ENCODE peak calls at places on chromosomes 2 and 18, in nine cellular contexts. S, B, U, G, C, J, N, P and F are unnamed samples.

GRCh38 chr2:161100216-161100615 is 60.0 kb upstream of the TANK start:
- DNase-seq in B (no peak), U (no peak), S (no peak), J (no peak), C (no peak), P (no peak), G (no peak), N (no peak), F (no peak)

GRCh38 chr2:43480874-43481273 is 115.0 kb downstream of the THADA start:
- DNase-seq in S (no peak), P (no peak), N (no peak), B (no peak), C (no peak), J (peak; percentile 19), G (no peak), U (no peak), F (no peak)

GRCh38 chr2:54468643-54469042 is 12.5 kb downstream of the SPTBN1 start:
- DNase-seq in C (no peak), G (no peak), J (no peak), S (no peak), N (no peak), B (no peak), P (no peak), U (no peak), F (no peak)

GRCh38 chr2:31688282-31688681 is 107.5 kb upstream of the SRD5A2 start:
- DNase-seq in J (no peak), N (no peak), U (no peak), P (no peak), G (no peak), C (no peak), B (no peak), S (no peak), F (no peak)

GRCh38 chr2:290090-290722 is 2.3 kb upstream of the ALKAL2 start:
- DNase-seq in U (peak; percentile 87), C (peak; percentile 73), N (peak; percentile 32), P (peak; percentile 68), S (peak; percentile 74), B (peak; percentile 75), J (peak; percentile 65), G (peak; percentile 87), F (peak; percentile 85)

GRCh38 chr2:230899287-230899686 is 25.8 kb downstream of the GPR55 start:
- DNase-seq in N (no peak), C (no peak), G (peak; percentile 14), P (no peak), B (no peak), J (no peak), U (no peak), S (peak; percentile 5), F (no peak)

GRCh38 chr2:144367030-144367429 is 152.9 kb downstream of the ZEB2 start:
- DNase-seq in U (no peak), S (no peak), C (no peak), J (no peak), G (no peak), N (no peak), P (no peak), B (no peak), F (no peak)

GRCh38 chr2:162888641-162889040 is 50.1 kb upstream of the KCNH7 start:
- DNase-seq in N (no peak), C (no peak), U (no peak), G (no peak), P (no peak), B (no peak), J (peak; percentile 13), S (no peak), F (no peak)

GRCh38 chr18:79528846-79529245 is 133.1 kb downstream of the NFATC1 start:
- DNase-seq in J (peak; percentile 39), P (peak; percentile 49), G (peak; percentile 48), C (peak; percentile 70), U (peak; percentile 71), N (peak; percentile 68), S (peak; percentile 64), B (peak; percentile 47), F (peak; percentile 73)

GRCh38 chr2:158187908-158188307 is 86.2 kb downstream of the UPP2 start:
- DNase-seq in N (no peak), S (no peak), J (no peak), C (no peak), G (no peak), P (no peak), B (no peak), U (no peak), F (no peak)

GRCh38 chr18:12336251-12336650 is 28.2 kb downstream of the TUBB6 start:
- DNase-seq in B (no peak), U (no peak), G (no peak), C (no peak), J (no peak), N (no peak), S (no peak), P (no peak), F (no peak)

GRCh38 chr18:36329684-36330434 is 32.3 kb downstream of the FHOD3 start:
- DNase-seq in U (no peak), N (no peak), B (no peak), P (no peak), S (no peak), C (no peak), G (no peak), J (no peak), F (no peak)

DNA sequence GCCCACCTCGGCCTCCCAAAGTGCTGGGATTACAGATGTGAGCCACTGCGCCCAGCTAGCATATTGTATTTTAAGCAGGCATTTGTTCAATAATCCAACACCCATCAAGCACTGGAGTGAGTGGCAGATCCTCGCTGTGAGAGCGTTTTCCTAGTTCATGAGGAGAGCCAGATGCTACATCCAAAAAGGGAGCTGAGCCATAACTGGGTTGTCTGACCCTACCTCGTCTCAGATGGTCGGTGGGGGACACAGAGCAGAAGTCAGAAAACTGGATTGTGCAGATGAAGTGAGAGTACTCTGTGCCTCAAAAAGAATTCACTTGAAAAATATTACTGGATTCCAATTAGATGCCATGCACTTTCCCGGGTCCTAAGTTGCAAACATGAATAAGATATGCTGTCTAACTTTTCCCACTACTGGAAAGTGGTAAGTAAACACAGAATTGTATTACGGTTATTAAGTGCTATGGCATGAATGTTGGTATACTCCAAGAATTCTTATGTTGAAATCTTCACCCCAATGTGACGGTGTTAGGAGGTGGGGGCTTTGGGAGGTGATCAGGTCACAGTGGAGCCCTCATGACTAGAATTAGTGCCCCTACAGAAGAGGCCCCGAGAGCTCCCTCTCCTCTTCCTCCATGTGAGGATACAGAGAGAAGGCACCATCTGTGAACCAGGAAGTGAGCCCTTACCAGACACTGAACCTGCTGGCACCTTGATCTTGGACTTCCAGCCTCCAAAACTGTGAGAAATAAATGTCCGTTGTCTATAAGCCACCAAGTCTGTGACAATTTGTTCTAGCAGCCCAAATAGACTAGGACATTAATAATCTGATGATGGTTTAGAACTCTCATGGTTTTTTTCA is 21.5 kb downstream of the SOWAHC start:
- DNase-seq in U (no peak), C (no peak), B (no peak), J (no peak), P (no peak), S (no peak), N (no peak), G (no peak), F (no peak)
- H3K27ac ChIP-seq in U (no peak overlapping the region), C (no peak overlapping the region), B (peak overlapping the region; percentile 41), J (no peak overlapping the region), P (no peak overlapping the region), S (no peak overlapping the region), N (no peak overlapping the region), G (no peak overlapping the region), F (no peak overlapping the region)

GRCh38 chr2:15791294-15791693 is 149.1 kb upstream of the MYCN start:
- DNase-seq in N (no peak), B (no peak), J (no peak), P (no peak), U (no peak), C (no peak), S (no peak), G (no peak), F (no peak)
- H3K4me1 ChIP-seq in N (no peaks in the 10 kb centered on the region), B (no peaks in the 10 kb centered on the region), J (no peaks in the 10 kb centered on the region), P (no peaks in the 10 kb centered on the region), U (no peaks in the 10 kb centered on the region), C (peaks cover 18% of the 10 kb centered on the region), S (no peaks in the 10 kb centered on the region), G (no peaks in the 10 kb centered on the region), F (no peaks in the 10 kb centered on the region)

GRCh38 chr18:14978191-14978590 is 230.2 kb downstream of the ANKRD30B start:
- DNase-seq in N (no peak), P (no peak), J (no peak), C (no peak), B (no peak), S (no peak), U (no peak), G (no peak), F (no peak)

GRCh38 chr18:14975431-14975830 is 227.5 kb downstream of the ANKRD30B start:
- DNase-seq in B (no peak), S (no peak), J (no peak), P (no peak), G (no peak), U (no peak), N (no peak), C (no peak), F (no peak)

GRCh38 chr18:14978962-14979535 is 231.1 kb downstream of the ANKRD30B start:
- DNase-seq in N (no peak), C (no peak), J (no peak), S (peak; percentile 59), P (no peak), U (no peak), G (no peak), B (no peak), F (no peak)

GRCh38 chr18:14976736-14977430 is 228.9 kb downstream of the ANKRD30B start:
- DNase-seq in S (no peak), B (no peak), G (no peak), P (no peak), U (no peak), C (no peak), J (no peak), N (no peak), F (no peak)

GRCh38 chr18:14979875-14980274 is 231.9 kb downstream of the ANKRD30B start:
- DNase-seq in B (no peak), S (no peak), N (no peak), J (no peak), G (no peak), U (no peak), C (no peak), P (no peak), F (no peak)
- H3K9me3 ChIP-seq in B (no peaks in the 10 kb centered on the region), S (no peaks in the 10 kb centered on the region), N (no peaks in the 10 kb centered on the region), J (peaks cover 3% of the 10 kb centered on the region), G (no peaks in the 10 kb centered on the region), U (no peaks in the 10 kb centered on the region), C (no peaks in the 10 kb centered on the region), P (no peaks in the 10 kb centered on the region), F (no peaks in the 10 kb centered on the region)

GRCh38 chr2:156435392-156435724 is 821 bp upstream of the GPD2 start:
- DNase-seq in P (no peak), S (no peak), C (no peak), N (no peak), U (no peak), G (no peak), J (no peak), B (no peak), F (no peak)

GRCh38 chr2:156437876-156438410 is 1.8 kb downstream of the GPD2 start:
- DNase-seq in G (no peak), C (no peak), J (no peak), B (no peak), S (no peak), N (no peak), U (no peak), P (no peak), F (no peak)

GRCh38 chr2:156435725-156436476 is at the start of gene GPD2:
- DNase-seq in N (peak; percentile 47), C (peak; percentile 95), P (peak; percentile 94), G (peak; percentile 92), B (peak; percentile 97), J (peak; percentile 82), U (peak; percentile 98), S (peak; percentile 92), F (peak; percentile 91)

GRCh38 chr2:156437272-156437671 is 1.1 kb downstream of the GPD2 start:
- DNase-seq in J (no peak), S (peak; percentile 30), C (no peak), N (no peak), U (no peak), G (no peak), B (peak; percentile 54), P (peak; percentile 38), F (peak; percentile 27)

GRCh38 chr2:156436477-156437085 is 402 bp downstream of the GPD2 start:
- DNase-seq in G (no peak), P (no peak), C (no peak), S (peak; percentile 42), B (no peak), U (no peak), N (peak; percentile 13), J (no peak), F (no peak)
- H3K27ac ChIP-seq in G (peak overlapping the region; percentile 98), P (peak overlapping the region; percentile 100), C (peak overlapping the region; percentile 96), S (peak overlapping the region; percentile 96), B (peak overlapping the region; percentile 100), U (peak overlapping the region; percentile 97), N (peak overlapping the region; percentile 71), J (peak overlapping the region; percentile 89), F (peak overlapping the region; percentile 100)